ENCODE peak calls at places on chromosomes 3 and 15, in ten cellular contexts. Y is endothelial cell, L is esophagus squamous epithelium, I is epithelial cell of esophagus, S is CD14-positive monocyte, Q is astrocyte, G is retinal pigment epithelial cell, T is neural crest cell, Z is suprapubic skin, R is nephron progenitor cell. M is an unnamed sample.

GRCh38 chr3:15342252-15342651 is 9.9 kb upstream of the SH3BP5 start:
- DNase-seq in Y (no peak), L (no peak), I (no peak), S (no peak), Q (no peak), G (no peak), T (no peak), Z (no peak), R (no peak), M (no peak)

GRCh38 chr3:66393486-66394260 is 107.1 kb downstream of the LRIG1 start:
- DNase-seq in Y (no peak), L (no peak), I (no peak), S (no peak), Q (peak), G (no peak), T (no peak), Z (peak), R (no peak), M (peak)

GRCh38 chr15:89307791-89308190 is 26.8 kb downstream of the POLG start:
- DNase-seq in Y (no peak), L (no peak), I (peak), S (no peak), Q (peak), G (no peak), T (no peak), Z (no peak), R (no peak), M (no peak)

GRCh38 chr3:188396251-188396650 is 242.3 kb downstream of the LPP start:
- DNase-seq in Y (no peak), L (no peak), I (peak), S (no peak), Q (no peak), G (no peak), T (no peak), Z (no peak), R (no peak), M (no peak)

GRCh38 chr15:48645558-48646330 is at the start of gene FBN1:
- DNase-seq in Y (peak), L (peak), I (peak), S (no peak), Q (peak), G (peak), T (peak), Z (peak), R (peak), M (peak)

GRCh38 chr3:8482960-8483665 is 18.5 kb upstream of the LMCD1 start:
- DNase-seq in Y (no peak), L (no peak), I (peak), S (no peak), Q (peak), G (no peak), T (no peak), Z (peak), R (no peak), M (no peak)

GRCh38 chr3:60708191-60708975 is 542.9 kb downstream of the FHIT start:
- DNase-seq in Y (no peak), L (no peak), I (peak), S (no peak), Q (peak), G (peak), T (no peak), Z (no peak), R (no peak), M (no peak)

GRCh38 chr3:48927928-48928327 is 9.3 kb downstream of the ARIH2 start:
- DNase-seq in Y (no peak), L (no peak), I (peak), S (no peak), Q (no peak), G (no peak), T (no peak), Z (no peak), R (no peak), M (no peak)

GRCh38 chr15:23690450-23690852 is 3.3 kb upstream of the NDN start:
- DNase-seq in Y (no peak), L (no peak), I (no peak), S (no peak), Q (peak), G (peak), T (peak), Z (no peak), R (peak), M (no peak)

GRCh38 chr3:66555214-66555844 is 54.5 kb upstream of the LRIG1 start:
- DNase-seq in Y (no peak), L (no peak), I (no peak), S (no peak), Q (no peak), G (no peak), T (no peak), Z (no peak), R (no peak), M (no peak)

GRCh38 chr3:177294221-177294620 is 96.9 kb upstream of the TBL1XR1 start:
- DNase-seq in Y (no peak), L (no peak), I (peak), S (no peak), Q (peak), G (peak), T (no peak), Z (no peak), R (no peak), M (no peak)

GRCh38 chr3:27325419-27325818 is 43.8 kb downstream of the NEK10 start:
- DNase-seq in Y (no peak), L (no peak), I (no peak), S (no peak), Q (no peak), G (no peak), T (no peak), Z (no peak), R (no peak), M (no peak)

GRCh38 chr15:40911693-40912092 is 17.4 kb downstream of the VPS18 start:
- DNase-seq in Y (no peak), L (no peak), I (no peak), S (no peak), Q (no peak), G (no peak), T (no peak), Z (no peak), R (no peak), M (no peak)

GRCh38 chr3:63960048-63960711 is 48.0 kb upstream of the SCAANT1 start:
- DNase-seq in Y (no peak), L (no peak), I (peak), S (no peak), Q (peak), G (peak), T (no peak), Z (no peak), R (no peak), M (no peak)

GRCh38 chr3:193240850-193241706 is at the start of gene PLAAT1:
- DNase-seq in Y (peak), L (no peak), I (peak), S (no peak), Q (peak), G (peak), T (peak), Z (no peak), R (peak), M (peak)

GRCh38 chr15:95292790-95293450 is 1037.6 kb upstream of the NR2F2 start:
- DNase-seq in Y (no peak), L (no peak), I (peak), S (no peak), Q (no peak), G (no peak), T (peak), Z (no peak), R (no peak), M (no peak)

GRCh38 chr15:72685301-72685924 is 569 bp downstream of the HIGD2B start:
- DNase-seq in Y (no peak), L (no peak), I (peak), S (no peak), Q (no peak), G (no peak), T (peak), Z (no peak), R (no peak), M (peak)

GRCh38 chr3:21747376-21747775 is 3.6 kb downstream of the ZNF385D start:
- DNase-seq in Y (no peak), L (no peak), I (peak), S (no peak), Q (peak), G (no peak), T (no peak), Z (no peak), R (no peak), M (no peak)

GRCh38 chr15:51223771-51224229 is 114.6 kb downstream of the CYP19A1 start:
- DNase-seq in Y (no peak), L (no peak), I (peak), S (no peak), Q (peak), G (peak), T (no peak), Z (no peak), R (no peak), M (no peak)

GRCh38 chr3:187040637-187041361 is 98.5 kb downstream of the RPL39L start:
- DNase-seq in Y (no peak), L (no peak), I (peak), S (no peak), Q (peak), G (no peak), T (no peak), Z (no peak), R (no peak), M (peak)

GRCh38 chr3:160400048-160400630 is 689 bp downstream of the SMC4 start:
- DNase-seq in Y (peak), L (no peak), I (peak), S (peak), Q (peak), G (no peak), T (peak), Z (peak), R (peak), M (peak)

GRCh38 chr3:196194542-196194915 is 16.7 kb downstream of the ZDHHC19 start:
- DNase-seq in Y (no peak), L (no peak), I (no peak), S (no peak), Q (no peak), G (no peak), T (no peak), Z (no peak), R (no peak), M (no peak)

GRCh38 chr3:138081371-138082084 is 33.9 kb downstream of the DZIP1L start:
- DNase-seq in Y (no peak), L (no peak), I (peak), S (no peak), Q (peak), G (no peak), T (no peak), Z (no peak), R (no peak), M (no peak)

GRCh38 chr15:84834969-84835368 is 17.8 kb downstream of the ALPK3 start:
- DNase-seq in Y (no peak), L (no peak), I (no peak), S (no peak), Q (no peak), G (no peak), T (no peak), Z (no peak), R (no peak), M (no peak)

GRCh38 chr3:184156522-184156955 is 1.4 kb downstream of the DVL3 start:
- DNase-seq in Y (peak), L (no peak), I (no peak), S (no peak), Q (peak), G (no peak), T (no peak), Z (no peak), R (peak), M (no peak)

GRCh38 chr15:28191832-28192231 is 92.7 kb upstream of the OCA2 start:
- DNase-seq in Y (no peak), L (no peak), I (no peak), S (no peak), Q (peak), G (peak), T (peak), Z (no peak), R (peak), M (no peak)
- TF ChIP-seq CTCF in Y (no peak), L (peak), I (no peak), S (no peak), Q (peak), G (peak), T (peak), Z (no peak), R (no peak), M (no peak)

DNA sequence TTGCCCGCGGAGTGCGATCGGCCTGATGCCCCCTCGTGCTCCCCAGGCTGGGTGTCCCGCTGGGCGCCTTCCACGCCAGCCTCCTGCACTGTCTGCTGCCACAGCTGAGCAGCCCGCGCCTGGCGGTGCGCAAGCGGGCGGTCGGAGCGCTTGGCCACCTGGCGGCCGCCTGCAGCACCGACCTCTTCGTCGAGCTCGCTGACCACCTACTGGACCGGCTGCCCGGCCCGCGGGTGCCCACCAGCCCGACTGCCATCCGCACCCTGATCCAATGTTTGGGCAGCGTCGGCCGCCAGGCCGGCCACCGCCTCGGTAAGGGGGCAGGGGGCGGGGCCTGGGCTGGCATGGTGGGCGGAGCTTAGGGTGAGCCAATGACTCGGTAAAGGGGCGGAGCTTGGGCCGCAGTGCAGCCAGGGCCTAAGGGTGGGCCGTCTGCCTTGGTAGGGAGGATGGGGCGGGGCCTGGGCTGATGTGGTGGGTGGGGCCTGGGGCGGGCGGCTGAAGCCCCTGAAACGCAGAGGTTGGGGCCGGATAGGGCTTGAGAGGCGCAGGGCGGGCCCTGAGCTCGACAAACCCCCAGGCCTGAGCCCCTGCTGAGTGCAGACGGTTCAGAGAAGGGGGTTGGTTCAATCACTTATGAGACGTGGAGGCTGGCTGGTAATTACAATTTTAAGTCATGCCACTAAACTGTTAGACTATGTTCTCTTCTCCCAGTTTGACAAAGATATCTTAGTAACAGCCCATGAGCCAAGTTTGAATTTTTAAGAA is 13.7 kb downstream of the CAND2 start:
- DNase-seq in Y (peak), L (peak), I (peak), S (peak), Q (peak), G (peak), T (peak), Z (peak), R (peak), M (peak)
- TF ChIP-seq CTCF in Y (peak), L (peak), I (peak), S (peak), Q (peak), G (peak), T (peak), Z (peak), R (peak), M (peak)

GRCh38 chr3:117892991-117893390 is 1141.7 kb downstream of the IGSF11 start:
- DNase-seq in Y (no peak), L (no peak), I (no peak), S (no peak), Q (peak), G (no peak), T (no peak), Z (no peak), R (no peak), M (no peak)

GRCh38 chr3:117903226-117903625 is 1131.4 kb downstream of the IGSF11 start:
- DNase-seq in Y (no peak), L (no peak), I (no peak), S (no peak), Q (peak), G (no peak), T (no peak), Z (no peak), R (no peak), M (no peak)

GRCh38 chr3:117893638-117894037 is 1141.0 kb downstream of the IGSF11 start:
- DNase-seq in Y (no peak), L (no peak), I (peak), S (no peak), Q (peak), G (no peak), T (no peak), Z (no peak), R (no peak), M (no peak)

GRCh38 chr3:117898722-117899121 is 1135.9 kb downstream of the IGSF11 start:
- DNase-seq in Y (peak), L (no peak), I (peak), S (no peak), Q (no peak), G (no peak), T (no peak), Z (no peak), R (no peak), M (no peak)
- TF ChIP-seq CTCF in Y (peak), L (peak), I (peak), S (no peak), Q (peak), G (peak), T (peak), Z (no peak), R (peak), M (no peak)

GRCh38 chr3:135229018-135229495 is 434.0 kb downstream of the EPHB1 start:
- DNase-seq in Y (no peak), L (no peak), I (no peak), S (no peak), Q (no peak), G (peak), T (no peak), Z (no peak), R (no peak), M (no peak)
- TF ChIP-seq CTCF in Y (no peak), L (no peak), I (no peak), S (no peak), Q (no peak), G (peak), T (no peak), Z (no peak), R (no peak), M (no peak)